ENCODE peak calls at places on chromosomes 2 and 18, in ten cellular contexts. One of them, this sample, is unnamed.

GRCh38 chr2:240508832-240509545 is 48.8 kb downstream of the ANKMY1 start:
- DNase-seq in IMR-90: no peak
- DNase-seq in heart left ventricle: no peak
- DNase-seq in GM12891: no peak
- DNase-seq in body of pancreas: peak
- DNase-seq in spleen: no peak
- DNase-seq in sigmoid colon: no peak
- DNase-seq in suprapubic skin: no peak
- DNase-seq in A549: no peak
- DNase-seq in adrenal gland: no peak
- DNase-seq in this sample: no peak

GRCh38 chr18:23387265-23387664 is 65.8 kb upstream of the RIOK3 start:
- DNase-seq in IMR-90: no peak
- DNase-seq in heart left ventricle: no peak
- DNase-seq in GM12891: no peak
- DNase-seq in body of pancreas: no peak
- DNase-seq in spleen: no peak
- DNase-seq in sigmoid colon: no peak
- DNase-seq in suprapubic skin: no peak
- DNase-seq in A549: no peak
- DNase-seq in adrenal gland: no peak
- DNase-seq in this sample: no peak

GRCh38 chr2:98393354-98393753 is 47.1 kb downstream of the CNGA3 start:
- DNase-seq in IMR-90: no peak
- DNase-seq in heart left ventricle: no peak
- DNase-seq in GM12891: no peak
- DNase-seq in body of pancreas: no peak
- DNase-seq in spleen: no peak
- DNase-seq in sigmoid colon: no peak
- DNase-seq in suprapubic skin: no peak
- DNase-seq in A549: no peak
- DNase-seq in adrenal gland: no peak
- DNase-seq in this sample: no peak

GRCh38 chr2:24385366-24385765 is 25.0 kb upstream of the ITSN2 start:
- DNase-seq in IMR-90: no peak
- DNase-seq in heart left ventricle: no peak
- DNase-seq in GM12891: no peak
- DNase-seq in body of pancreas: no peak
- DNase-seq in spleen: no peak
- DNase-seq in sigmoid colon: no peak
- DNase-seq in suprapubic skin: no peak
- DNase-seq in A549: no peak
- DNase-seq in adrenal gland: no peak
- DNase-seq in this sample: no peak

GRCh38 chr2:7788736-7789135 is 871.5 kb downstream of the RNF144A start:
- DNase-seq in IMR-90: no peak
- DNase-seq in heart left ventricle: no peak
- DNase-seq in GM12891: no peak
- DNase-seq in body of pancreas: no peak
- DNase-seq in spleen: no peak
- DNase-seq in sigmoid colon: no peak
- DNase-seq in suprapubic skin: no peak
- DNase-seq in A549: no peak
- DNase-seq in adrenal gland: no peak
- DNase-seq in this sample: no peak

GRCh38 chr18:66872277-66872676 is 268.4 kb upstream of the CDH19 start:
- DNase-seq in IMR-90: no peak
- DNase-seq in heart left ventricle: no peak
- DNase-seq in GM12891: no peak
- DNase-seq in body of pancreas: no peak
- DNase-seq in spleen: no peak
- DNase-seq in sigmoid colon: no peak
- DNase-seq in suprapubic skin: no peak
- DNase-seq in A549: peak
- DNase-seq in adrenal gland: no peak
- DNase-seq in this sample: no peak

GRCh38 chr2:203484266-203485112 is 50.6 kb downstream of the RAPH1 start:
- DNase-seq in IMR-90: peak
- DNase-seq in heart left ventricle: peak
- DNase-seq in GM12891: no peak
- DNase-seq in body of pancreas: peak
- DNase-seq in spleen: no peak
- DNase-seq in sigmoid colon: no peak
- DNase-seq in suprapubic skin: no peak
- DNase-seq in A549: peak
- DNase-seq in adrenal gland: no peak
- DNase-seq in this sample: no peak

GRCh38 chr2:176484838-176485237 is 215.6 kb downstream of the MTX2 start:
- DNase-seq in IMR-90: no peak
- DNase-seq in heart left ventricle: no peak
- DNase-seq in GM12891: no peak
- DNase-seq in body of pancreas: no peak
- DNase-seq in spleen: no peak
- DNase-seq in sigmoid colon: no peak
- DNase-seq in suprapubic skin: no peak
- DNase-seq in A549: no peak
- DNase-seq in adrenal gland: no peak
- DNase-seq in this sample: no peak

GRCh38 chr2:120368086-120368485 is 22.1 kb downstream of the INHBB start:
- DNase-seq in IMR-90: no peak
- DNase-seq in heart left ventricle: no peak
- DNase-seq in GM12891: no peak
- DNase-seq in body of pancreas: no peak
- DNase-seq in spleen: no peak
- DNase-seq in sigmoid colon: no peak
- DNase-seq in suprapubic skin: no peak
- DNase-seq in A549: no peak
- DNase-seq in adrenal gland: no peak
- DNase-seq in this sample: no peak

GRCh38 chr2:68588589-68588988 is 54.8 kb upstream of the PROKR1 start:
- DNase-seq in IMR-90: no peak
- DNase-seq in heart left ventricle: no peak
- DNase-seq in GM12891: no peak
- DNase-seq in body of pancreas: no peak
- DNase-seq in spleen: no peak
- DNase-seq in sigmoid colon: no peak
- DNase-seq in suprapubic skin: no peak
- DNase-seq in A549: no peak
- DNase-seq in adrenal gland: no peak
- DNase-seq in this sample: no peak

GRCh38 chr18:78031589-78031988 is 781.9 kb downstream of the GALR1 start:
- DNase-seq in IMR-90: no peak
- DNase-seq in heart left ventricle: no peak
- DNase-seq in GM12891: no peak
- DNase-seq in body of pancreas: no peak
- DNase-seq in spleen: no peak
- DNase-seq in sigmoid colon: no peak
- DNase-seq in suprapubic skin: no peak
- DNase-seq in A549: no peak
- DNase-seq in adrenal gland: no peak
- DNase-seq in this sample: no peak

GRCh38 chr2:207490441-207490840 is 39.3 kb upstream of the CREB1 start:
- DNase-seq in IMR-90: no peak
- DNase-seq in heart left ventricle: no peak
- DNase-seq in GM12891: no peak
- DNase-seq in body of pancreas: no peak
- DNase-seq in spleen: no peak
- DNase-seq in sigmoid colon: no peak
- DNase-seq in suprapubic skin: no peak
- DNase-seq in A549: no peak
- DNase-seq in adrenal gland: no peak
- DNase-seq in this sample: no peak

GRCh38 chr18:24022141-24022540 is 7.6 kb downstream of the TTC39C start:
- DNase-seq in IMR-90: peak
- DNase-seq in heart left ventricle: no peak
- DNase-seq in GM12891: no peak
- DNase-seq in body of pancreas: no peak
- DNase-seq in spleen: no peak
- DNase-seq in sigmoid colon: no peak
- DNase-seq in suprapubic skin: no peak
- DNase-seq in A549: no peak
- DNase-seq in adrenal gland: no peak
- DNase-seq in this sample: no peak

GRCh38 chr2:145036421-145036901 is 516.5 kb upstream of the ZEB2 start:
- DNase-seq in IMR-90: peak
- DNase-seq in heart left ventricle: no peak
- DNase-seq in GM12891: no peak
- DNase-seq in body of pancreas: no peak
- DNase-seq in spleen: no peak
- DNase-seq in sigmoid colon: no peak
- DNase-seq in suprapubic skin: no peak
- DNase-seq in A549: peak
- DNase-seq in adrenal gland: no peak
- DNase-seq in this sample: no peak

DNA sequence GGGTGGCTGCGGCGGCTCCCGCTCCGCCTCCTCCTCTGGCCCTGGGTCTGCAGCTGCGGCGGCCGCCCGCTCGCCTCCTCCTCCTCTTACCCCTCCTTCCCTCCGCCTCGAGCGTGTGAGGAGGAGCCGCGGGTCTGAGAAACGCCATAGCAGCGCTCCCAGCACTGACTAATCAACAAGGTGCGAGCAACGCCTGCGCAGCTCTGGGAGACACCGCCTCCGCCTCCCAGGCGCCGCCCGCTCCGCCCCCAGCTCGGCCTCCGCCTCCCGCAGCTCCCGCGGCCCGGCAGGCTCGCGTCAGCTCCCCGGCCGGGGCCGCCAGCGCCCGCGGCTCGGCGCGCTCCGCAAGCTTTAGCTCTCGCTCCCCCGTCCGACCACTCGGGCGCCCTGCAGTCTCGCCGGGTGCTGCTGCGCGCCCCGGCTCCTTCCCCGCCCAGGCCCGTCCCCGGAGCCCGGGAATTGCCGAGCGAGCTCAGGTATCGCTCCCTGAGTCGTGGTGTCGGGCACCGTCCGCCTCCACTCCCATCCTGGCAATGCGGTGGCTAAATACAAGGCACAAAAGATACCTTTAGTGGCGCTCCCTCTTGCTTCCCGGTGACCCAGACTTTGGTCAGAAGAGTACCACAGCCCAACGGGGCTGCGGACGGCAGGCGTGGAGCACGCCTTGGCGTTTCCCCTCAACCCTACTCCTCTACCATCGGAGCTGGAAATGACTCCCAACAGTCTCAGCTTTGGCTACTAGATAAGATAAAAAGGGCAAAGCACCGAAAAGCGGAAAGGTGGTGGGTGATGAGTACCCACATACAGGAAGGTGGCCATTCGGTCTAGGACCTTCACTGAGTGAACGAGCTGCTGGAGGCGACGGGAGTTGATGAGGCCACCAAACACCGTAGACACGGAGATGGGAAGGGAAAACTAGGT is at the start of gene GAREM1:
- DNase-seq in IMR-90: peak
- DNase-seq in heart left ventricle: peak
- DNase-seq in GM12891: peak
- DNase-seq in body of pancreas: peak
- DNase-seq in spleen: peak
- DNase-seq in sigmoid colon: peak
- DNase-seq in suprapubic skin: peak
- DNase-seq in A549: peak
- DNase-seq in adrenal gland: peak
- DNase-seq in this sample: peak
- TF ChIP-seq POLR2A in IMR-90: peak
- TF ChIP-seq POLR2A in heart left ventricle: peak
- TF ChIP-seq POLR2A in GM12891: no peak
- TF ChIP-seq POLR2A in body of pancreas: peak
- TF ChIP-seq POLR2A in spleen: no peak
- TF ChIP-seq POLR2A in sigmoid colon: peak
- TF ChIP-seq POLR2A in suprapubic skin: peak
- TF ChIP-seq POLR2A in A549: peak
- TF ChIP-seq POLR2A in adrenal gland: peak
- TF ChIP-seq POLR2A in this sample: no peak

DNA sequence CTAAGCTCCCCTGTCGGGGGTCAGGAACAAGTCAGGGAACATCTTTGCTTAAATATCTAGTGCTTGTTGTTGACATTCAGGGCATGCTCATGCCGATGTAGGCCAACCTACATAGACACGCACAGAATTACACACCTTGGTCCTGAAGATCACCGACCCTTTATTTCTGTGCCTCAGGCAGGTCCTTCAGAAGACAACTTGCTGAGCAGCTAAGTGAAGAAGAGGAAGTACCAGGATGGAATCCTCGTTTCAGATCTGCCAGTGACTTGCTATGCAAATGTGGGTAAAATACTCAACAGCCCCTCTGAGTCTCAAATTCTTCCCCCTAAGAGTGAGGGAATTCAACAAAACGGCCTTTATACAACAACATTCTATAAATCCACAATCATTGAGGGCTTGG is 494.7 kb downstream of the BCL11A start:
- DNase-seq in IMR-90: no peak
- DNase-seq in heart left ventricle: no peak
- DNase-seq in GM12891: no peak
- DNase-seq in body of pancreas: no peak
- DNase-seq in spleen: no peak
- DNase-seq in sigmoid colon: no peak
- DNase-seq in suprapubic skin: no peak
- DNase-seq in A549: no peak
- DNase-seq in adrenal gland: no peak
- DNase-seq in this sample: no peak
- TF ChIP-seq POLR2A in IMR-90: no peak
- TF ChIP-seq POLR2A in heart left ventricle: no peak
- TF ChIP-seq POLR2A in GM12891: no peak
- TF ChIP-seq POLR2A in body of pancreas: no peak
- TF ChIP-seq POLR2A in spleen: no peak
- TF ChIP-seq POLR2A in sigmoid colon: no peak
- TF ChIP-seq POLR2A in suprapubic skin: no peak
- TF ChIP-seq POLR2A in A549: no peak
- TF ChIP-seq POLR2A in adrenal gland: no peak
- TF ChIP-seq POLR2A in this sample: no peak

GRCh38 chr2:100285691-100286090 is 36.6 kb downstream of the LONRF2 start:
- DNase-seq in IMR-90: peak
- DNase-seq in heart left ventricle: no peak
- DNase-seq in GM12891: no peak
- DNase-seq in body of pancreas: no peak
- DNase-seq in spleen: no peak
- DNase-seq in sigmoid colon: no peak
- DNase-seq in suprapubic skin: no peak
- DNase-seq in A549: peak
- DNase-seq in adrenal gland: peak
- DNase-seq in this sample: no peak
- TF ChIP-seq POLR2A in IMR-90: no peak
- TF ChIP-seq POLR2A in heart left ventricle: no peak
- TF ChIP-seq POLR2A in GM12891: no peak
- TF ChIP-seq POLR2A in body of pancreas: no peak
- TF ChIP-seq POLR2A in spleen: no peak
- TF ChIP-seq POLR2A in sigmoid colon: no peak
- TF ChIP-seq POLR2A in suprapubic skin: no peak
- TF ChIP-seq POLR2A in A549: no peak
- TF ChIP-seq POLR2A in adrenal gland: no peak
- TF ChIP-seq POLR2A in this sample: no peak

DNA sequence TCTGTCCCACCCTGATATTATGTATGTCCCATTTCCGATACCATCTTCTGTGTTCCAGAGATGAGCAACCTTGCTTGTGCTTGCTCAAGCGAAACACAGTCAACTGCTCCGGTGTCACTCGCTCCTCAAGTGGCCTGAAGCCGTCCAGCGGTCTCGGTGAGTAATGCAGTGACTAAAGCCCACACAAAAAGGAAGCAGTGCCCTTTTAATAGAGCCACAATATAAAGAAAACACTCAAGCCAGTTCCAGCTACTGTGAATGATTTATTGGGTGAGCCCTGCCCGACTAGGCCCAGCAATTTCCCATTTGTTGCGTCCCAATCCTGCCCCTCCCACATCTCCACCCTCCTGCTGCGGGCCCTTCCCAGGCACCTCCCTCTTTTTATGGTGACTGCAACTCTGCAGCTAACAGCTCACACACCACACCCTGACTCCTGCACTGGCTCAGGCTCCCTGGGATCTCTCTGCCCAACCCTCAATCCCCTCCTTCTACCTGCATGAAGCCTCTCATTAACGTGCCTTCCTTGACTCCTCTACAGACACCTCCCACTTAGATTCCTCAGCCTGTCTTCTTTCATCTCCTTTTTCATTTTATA is 44.2 kb upstream of the DSC1 start:
- DNase-seq in IMR-90: peak
- DNase-seq in heart left ventricle: peak
- DNase-seq in GM12891: peak
- DNase-seq in body of pancreas: peak
- DNase-seq in spleen: no peak
- DNase-seq in sigmoid colon: no peak
- DNase-seq in suprapubic skin: peak
- DNase-seq in A549: peak
- DNase-seq in adrenal gland: peak
- DNase-seq in this sample: peak
- TF ChIP-seq POLR2A in IMR-90: no peak
- TF ChIP-seq POLR2A in heart left ventricle: peak
- TF ChIP-seq POLR2A in GM12891: no peak
- TF ChIP-seq POLR2A in body of pancreas: no peak
- TF ChIP-seq POLR2A in spleen: no peak
- TF ChIP-seq POLR2A in sigmoid colon: no peak
- TF ChIP-seq POLR2A in suprapubic skin: no peak
- TF ChIP-seq POLR2A in A549: no peak
- TF ChIP-seq POLR2A in adrenal gland: no peak
- TF ChIP-seq POLR2A in this sample: no peak

This sample was measured in H54.